ENCODE peak calls at places on chromosomes 5 and 9, in ten cellular contexts. J, G, F, K, C, H, D, B, O and A are unnamed samples.

GRCh38 chr5:139752506-139753350 is 42.9 kb upstream of the PSD2 start:
- DNase-seq in J (peak; percentile 65), G (no peak), F (no peak), K (peak; percentile 66), C (no peak), H (no peak), D (no peak), B (no peak), O (peak; percentile 43), A (no peak)

GRCh38 chr5:122896598-122897282 is 51.3 kb downstream of the SNX24 start:
- DNase-seq in J (peak; percentile 34), G (no peak), F (no peak), K (peak; percentile 38), C (no peak), H (no peak), D (no peak), B (peak; percentile 9), O (peak; percentile 18), A (no peak)

GRCh38 chr5:142720561-142721275 is 34.8 kb upstream of the FGF1 start:
- DNase-seq in J (no peak), G (no peak), F (no peak), K (peak; percentile 99), C (no peak), H (no peak), D (no peak), B (peak; percentile 100), O (no peak), A (no peak)

GRCh38 chr5:176192094-176192721 is 46.0 kb upstream of the SIMC1 start:
- DNase-seq in J (no peak), G (no peak), F (no peak), K (no peak), C (no peak), H (no peak), D (no peak), B (no peak), O (no peak), A (no peak)

GRCh38 chr9:128528445-128529160 is 23.8 kb upstream of the SPTAN1 start:
- DNase-seq in J (no peak), G (no peak), F (no peak), K (no peak), C (no peak), H (no peak), D (no peak), B (no peak), O (peak; percentile 8), A (no peak)

GRCh38 chr5:174571662-174572397 is 152.6 kb upstream of the MSX2 start:
- DNase-seq in J (peak; percentile 95), G (peak; percentile 17), F (peak; percentile 85), K (peak; percentile 78), C (peak; percentile 82), H (peak; percentile 81), D (no peak), B (peak; percentile 85), O (peak; percentile 88), A (peak; percentile 69)

GRCh38 chr5:151686673-151687378 is at the start of gene SPARC:
- DNase-seq in J (peak; percentile 94), G (peak; percentile 87), F (peak; percentile 92), K (peak; percentile 63), C (peak; percentile 88), H (peak; percentile 94), D (peak; percentile 55), B (peak; percentile 80), O (peak; percentile 94), A (peak; percentile 87)

GRCh38 chr5:179974281-179974945 is 66.7 kb upstream of the TBC1D9B start:
- DNase-seq in J (no peak), G (no peak), F (no peak), K (no peak), C (no peak), H (no peak), D (no peak), B (no peak), O (no peak), A (no peak)

GRCh38 chr9:127455299-127455992 is 4.1 kb downstream of the LRSAM1 start:
- DNase-seq in J (no peak), G (no peak), F (no peak), K (peak; percentile 51), C (no peak), H (no peak), D (no peak), B (peak; percentile 21), O (no peak), A (no peak)

GRCh38 chr5:51544386-51544785 is 161.1 kb downstream of the ISL1 start:
- DNase-seq in J (peak; percentile 4), G (no peak), F (no peak), K (no peak), C (no peak), H (no peak), D (no peak), B (no peak), O (no peak), A (no peak)

GRCh38 chr9:130561056-130561455 is 18.3 kb upstream of the FUBP3 start:
- DNase-seq in J (no peak), G (no peak), F (no peak), K (peak; percentile 94), C (no peak), H (no peak), D (no peak), B (peak; percentile 86), O (no peak), A (no peak)

GRCh38 chr9:36893911-36894310 is 140.2 kb downstream of the PAX5 start:
- DNase-seq in J (no peak), G (no peak), F (no peak), K (no peak), C (no peak), H (peak; percentile 22), D (no peak), B (no peak), O (no peak), A (no peak)

GRCh38 chr9:131651599-131651998 is 88.3 kb downstream of the RAPGEF1 start:
- DNase-seq in J (no peak), G (no peak), F (no peak), K (peak; percentile 92), C (no peak), H (no peak), D (no peak), B (peak; percentile 79), O (no peak), A (no peak)

GRCh38 chr5:10801931-10802674 is 41.1 kb upstream of the DAP start:
- DNase-seq in J (no peak), G (peak; percentile 62), F (no peak), K (peak; percentile 32), C (no peak), H (no peak), D (no peak), B (no peak), O (no peak), A (no peak)

GRCh38 chr9:33127881-33128280 is 39.3 kb downstream of the B4GALT1 start:
- DNase-seq in J (no peak), G (no peak), F (no peak), K (no peak), C (no peak), H (peak; percentile 45), D (no peak), B (no peak), O (no peak), A (no peak)
- H3K4me3 ChIP-seq in J (no peak overlapping the region), G (no peak overlapping the region), F (no peak overlapping the region), K (no peak overlapping the region), C (no peak overlapping the region), H (no peak overlapping the region), D (no peak overlapping the region), B (no peak overlapping the region), O (no peak overlapping the region), A (no peak overlapping the region)

DNA sequence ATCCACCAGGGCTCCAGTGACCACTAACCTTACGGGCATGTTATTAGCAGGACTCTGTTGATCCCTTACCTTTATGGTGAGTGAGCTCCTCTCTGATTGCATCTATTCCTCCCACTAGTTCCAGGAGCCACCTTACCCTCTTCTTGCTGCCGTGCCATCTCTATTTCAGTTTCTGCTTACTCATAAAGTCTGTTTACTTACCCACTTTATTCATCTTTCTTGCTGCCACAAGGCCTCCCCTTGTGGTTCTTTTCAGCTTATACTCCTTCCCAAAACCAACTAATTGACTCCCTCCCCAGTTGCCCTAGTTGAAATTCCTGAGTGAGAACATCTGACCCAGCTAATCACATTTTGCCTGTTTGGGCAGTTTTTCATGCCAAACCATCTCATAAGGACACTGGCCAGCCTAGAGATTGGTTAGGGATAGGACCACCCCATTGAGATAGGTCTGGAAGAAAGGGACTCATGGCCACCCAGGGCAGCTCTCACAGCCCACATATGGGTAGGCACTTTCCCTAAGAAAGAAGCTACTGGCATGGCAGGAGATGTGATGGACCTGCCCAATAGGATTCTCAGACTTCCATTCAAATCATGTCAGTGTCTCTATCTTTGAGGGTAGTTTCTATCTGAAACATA is 412.7 kb downstream of the EFNA5 start:
- DNase-seq in J (peak; percentile 6), G (no peak), F (no peak), K (peak; percentile 56), C (no peak), H (no peak), D (no peak), B (peak; percentile 73), O (no peak), A (no peak)
- TF ChIP-seq CTCF in J (no peak), G (no peak), F (no peak), K (no peak), C (no peak), H (no peak), D (no peak), B (no peak), O (no peak), A (no peak)

GRCh38 chr9:137075275-137075775 is 2.0 kb upstream of the UAP1L1 start:
- DNase-seq in J (no peak), G (no peak), F (no peak), K (peak; percentile 51), C (no peak), H (no peak), D (no peak), B (no peak), O (no peak), A (no peak)

GRCh38 chr9:137073992-137074399 is 3.3 kb upstream of the UAP1L1 start:
- DNase-seq in J (no peak), G (no peak), F (no peak), K (no peak), C (no peak), H (no peak), D (no peak), B (no peak), O (no peak), A (no peak)

GRCh38 chr9:137076636-137077009 is 694 bp upstream of the UAP1L1 start:
- DNase-seq in J (no peak), G (no peak), F (no peak), K (no peak), C (no peak), H (no peak), D (no peak), B (no peak), O (no peak), A (no peak)

GRCh38 chr9:137077010-137077747 is at the start of gene UAP1L1:
- DNase-seq in J (no peak), G (peak; percentile 75), F (peak; percentile 83), K (peak; percentile 43), C (no peak), H (peak; percentile 91), D (peak; percentile 77), B (no peak), O (no peak), A (no peak)

GRCh38 chr9:137074657-137075274 is 2.6 kb upstream of the UAP1L1 start:
- DNase-seq in J (no peak), G (no peak), F (no peak), K (no peak), C (no peak), H (no peak), D (peak; percentile 64), B (no peak), O (no peak), A (no peak)
- H3K4me3 ChIP-seq in J (no peak overlapping the region), G (no peak overlapping the region), F (no peak overlapping the region), K (no peak overlapping the region), C (no peak overlapping the region), H (no peak overlapping the region), D (no peak overlapping the region), B (no peak overlapping the region), O (no peak overlapping the region), A (no peak overlapping the region)

GRCh38 chr9:83930881-83931280 is 9.6 kb upstream of the KIF27 start:
- DNase-seq in J (no peak), G (no peak), F (no peak), K (no peak), C (no peak), H (no peak), D (no peak), B (no peak), O (no peak), A (no peak)
- TF ChIP-seq CTCF in J (no peak), G (no peak), F (no peak), K (no peak), C (no peak), H (no peak), D (no peak), B (no peak), O (no peak), A (no peak)